ENCODE peak calls at places on chromosomes 7 and 10, in five cellular contexts. R is activated CD4-positive, alpha-beta T cell treated with anti-CD3 and anti-CD28 coated beads, Interleukin-2, amount 50 U/mL, for 4 hours; B is M059J; Y is mucosa of gallbladder; M is NCI-H524 treated with DMSO at 0.1 percent for 48 hours. X is an unnamed sample.

GRCh38 chr7:111663771-111664170 is 101.5 kb upstream of the IMMP2L start:
- DNase-seq in R (no peak), B (no peak), Y (no peak), M (no peak), X (no peak)

GRCh38 chr7:100220833-100221718 is 1.3 kb downstream of the PVRIG start:
- DNase-seq in R (peak; percentile 74), B (no peak), Y (peak; percentile 45), M (no peak), X (peak; percentile 91)

GRCh38 chr10:37855691-37856090 is 1.7 kb downstream of the ZNF248 start:
- DNase-seq in R (no peak), B (no peak), Y (no peak), M (no peak), X (no peak)

GRCh38 chr10:88944813-88945212 is 7.8 kb downstream of the ACTA2 start:
- DNase-seq in R (no peak), B (no peak), Y (no peak), M (no peak), X (no peak)

GRCh38 chr7:1238363-1239331 is 6.0 kb downstream of the UNCX start:
- DNase-seq in R (no peak), B (no peak), Y (no peak), M (no peak), X (no peak)

GRCh38 chr7:133345690-133346421 is 93.0 kb downstream of the EXOC4 start:
- DNase-seq in R (no peak), B (no peak), Y (no peak), M (no peak), X (no peak)

GRCh38 chr7:95686109-95686508 is 86.2 kb upstream of the DYNC1I1 start:
- DNase-seq in R (no peak), B (peak; percentile 67), Y (peak; percentile 40), M (peak; percentile 41), X (no peak)

GRCh38 chr7:80943342-80943741 is 24.5 kb upstream of the SEMA3C start:
- DNase-seq in R (no peak), B (no peak), Y (no peak), M (no peak), X (no peak)

GRCh38 chr7:135761751-135762488 is 13.3 kb upstream of the FAM180A start:
- DNase-seq in R (no peak), B (peak; percentile 97), Y (no peak), M (no peak), X (no peak)

GRCh38 chr10:130038019-130038555 is 72.5 kb downstream of the C10orf143 start:
- DNase-seq in R (no peak), B (no peak), Y (no peak), M (no peak), X (no peak)

GRCh38 chr7:5077740-5078139 is 32.1 kb downstream of the RBAK start:
- DNase-seq in R (no peak), B (peak; percentile 42), Y (no peak), M (peak; percentile 15), X (no peak)

GRCh38 chr7:70919491-70920073 is 212.4 kb upstream of the GALNT17 start:
- DNase-seq in R (no peak), B (no peak), Y (no peak), M (no peak), X (no peak)

GRCh38 chr10:93208717-93209464 is 135.2 kb downstream of the CYP26A1 start:
- DNase-seq in R (no peak), B (peak; percentile 92), Y (no peak), M (no peak), X (no peak)

GRCh38 chr10:42149722-42150427 is 488.5 kb downstream of the ZNF33B start:
- DNase-seq in R (no peak), B (no peak), Y (no peak), M (no peak), X (no peak)

GRCh38 chr10:21673668-21674067 is 139.6 kb downstream of the MLLT10 start:
- DNase-seq in R (no peak), B (no peak), Y (no peak), M (no peak), X (no peak)